ENCODE peak calls at places on chromosomes 16 and 17, in four cellular contexts. One of them, this sample, is unnamed.

GRCh38 chr16:67342616-67343015 is 16.0 kb downstream of the LRRC36 start:
- DNase-seq in K562: no peak
- DNase-seq in HepG2: no peak
- DNase-seq in GM12878: no peak
- DNase-seq in this sample: no peak

GRCh38 chr17:28746611-28747045 is 2.8 kb downstream of the TRAF4 start:
- DNase-seq in K562: peak
- DNase-seq in HepG2: no peak
- DNase-seq in GM12878: no peak
- DNase-seq in this sample: peak

GRCh38 chr17:32100971-32101631 is 41.2 kb upstream of the RHOT1 start:
- DNase-seq in K562: no peak
- DNase-seq in HepG2: no peak
- DNase-seq in GM12878: no peak
- DNase-seq in this sample: no peak

GRCh38 chr17:48492401-48493298 is 38.2 kb downstream of the HOXB1 start:
- DNase-seq in K562: peak
- DNase-seq in HepG2: no peak
- DNase-seq in GM12878: no peak
- DNase-seq in this sample: peak

GRCh38 chr17:57834146-57834741 is 15.6 kb downstream of the MRPS23 start:
- DNase-seq in K562: no peak
- DNase-seq in HepG2: no peak
- DNase-seq in GM12878: no peak
- DNase-seq in this sample: peak

GRCh38 chr17:48472485-48473281 is 42.7 kb upstream of the SKAP1 start:
- DNase-seq in K562: no peak
- DNase-seq in HepG2: no peak
- DNase-seq in GM12878: no peak
- DNase-seq in this sample: no peak

GRCh38 chr16:19844945-19845641 is 39.6 kb downstream of the GPRC5B start:
- DNase-seq in K562: peak
- DNase-seq in HepG2: no peak
- DNase-seq in GM12878: no peak
- DNase-seq in this sample: no peak

GRCh38 chr17:46870116-46870803 is 18.9 kb downstream of the WNT9B start:
- DNase-seq in K562: no peak
- DNase-seq in HepG2: peak
- DNase-seq in GM12878: no peak
- DNase-seq in this sample: no peak

GRCh38 chr16:3773663-3774062 is 56.3 kb upstream of the TRAP1 start:
- DNase-seq in K562: no peak
- DNase-seq in HepG2: no peak
- DNase-seq in GM12878: no peak
- DNase-seq in this sample: no peak

GRCh38 chr17:3865166-3865565 is 19.1 kb upstream of the NCBP3 start:
- DNase-seq in K562: no peak
- DNase-seq in HepG2: no peak
- DNase-seq in GM12878: no peak
- DNase-seq in this sample: no peak

GRCh38 chr16:86519649-86520316 is 9.5 kb downstream of the FOXF1 start:
- DNase-seq in K562: peak
- DNase-seq in HepG2: peak
- DNase-seq in GM12878: no peak
- DNase-seq in this sample: peak

GRCh38 chr16:70793851-70794502 is 7.0 kb downstream of the VAC14 start:
- DNase-seq in K562: no peak
- DNase-seq in HepG2: no peak
- DNase-seq in GM12878: no peak
- DNase-seq in this sample: no peak

GRCh38 chr17:17570207-17570797 is 21.2 kb downstream of the PEMT start:
- DNase-seq in K562: no peak
- DNase-seq in HepG2: peak
- DNase-seq in GM12878: no peak
- DNase-seq in this sample: peak

DNA sequence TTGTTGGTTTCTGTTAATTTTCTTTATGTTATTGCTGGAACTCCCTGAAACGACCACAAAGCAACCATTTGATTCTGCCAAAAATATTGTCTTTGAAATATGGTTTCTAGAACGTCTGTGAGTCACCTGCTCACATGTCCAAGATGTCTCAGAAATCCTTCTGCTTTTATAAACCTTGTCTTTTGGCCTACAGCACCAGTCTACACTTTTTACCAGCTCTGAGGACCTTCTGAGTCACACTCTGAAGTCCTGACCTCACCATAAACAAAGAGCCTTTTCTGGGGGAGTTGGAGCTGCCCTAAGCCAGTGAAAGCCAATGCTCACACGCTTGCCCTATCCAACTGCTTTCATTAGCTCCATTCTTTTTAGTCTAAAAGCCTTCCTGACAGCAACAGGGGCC is 55.5 kb downstream of the GRIN2A start:
- DNase-seq in K562: no peak
- DNase-seq in HepG2: no peak
- DNase-seq in GM12878: no peak
- DNase-seq in this sample: no peak
- TF ChIP-seq ATF2 in K562: no peak
- TF ChIP-seq ATF2 in HepG2: no peak
- TF ChIP-seq ATF2 in GM12878: no peak
- TF ChIP-seq ATF2 in this sample: no peak

GRCh38 chr16:27239906-27240655 is 28.5 kb downstream of the NSMCE1 start:
- DNase-seq in K562: no peak
- DNase-seq in HepG2: no peak
- DNase-seq in GM12878: no peak
- DNase-seq in this sample: no peak
- TF ChIP-seq CREM in K562: no peak
- TF ChIP-seq CREM in HepG2: no peak
- TF ChIP-seq CREM in GM12878: no peak
- TF ChIP-seq CREM in this sample: no peak

DNA sequence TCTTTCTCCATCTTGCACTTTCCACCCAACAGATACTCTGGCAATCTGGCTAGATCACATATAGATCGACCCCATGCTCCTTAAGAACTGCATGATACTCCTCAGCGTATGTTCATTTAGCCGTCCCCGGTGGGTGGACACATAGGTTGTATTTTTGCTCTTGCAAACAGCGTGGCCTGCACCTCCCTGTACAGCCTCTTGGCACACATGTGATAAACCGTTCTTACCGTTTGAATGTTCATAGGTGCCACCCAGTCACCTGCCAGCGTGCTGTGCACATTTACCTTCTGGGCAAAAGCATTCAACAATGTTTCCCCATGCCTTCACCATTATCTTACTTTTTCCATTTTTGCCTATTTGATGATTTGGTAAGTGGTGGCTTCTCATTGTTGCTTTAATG is 6.2 kb downstream of the TNP2 start:
- DNase-seq in K562: no peak
- DNase-seq in HepG2: no peak
- DNase-seq in GM12878: no peak
- DNase-seq in this sample: no peak
- TF ChIP-seq ATF2 in K562: no peak
- TF ChIP-seq ATF2 in HepG2: no peak
- TF ChIP-seq ATF2 in GM12878: no peak
- TF ChIP-seq ATF2 in this sample: no peak

GRCh38 chr16:82265809-82266208 is 95.8 kb upstream of the MPHOSPH6 start:
- DNase-seq in K562: no peak
- DNase-seq in HepG2: no peak
- DNase-seq in GM12878: no peak
- DNase-seq in this sample: no peak

GRCh38 chr16:82262244-82262643 is 92.2 kb upstream of the MPHOSPH6 start:
- DNase-seq in K562: no peak
- DNase-seq in HepG2: no peak
- DNase-seq in GM12878: no peak
- DNase-seq in this sample: no peak

GRCh38 chr16:82260212-82260795 is 90.3 kb upstream of the MPHOSPH6 start:
- DNase-seq in K562: no peak
- DNase-seq in HepG2: no peak
- DNase-seq in GM12878: no peak
- DNase-seq in this sample: no peak

GRCh38 chr16:82264781-82265180 is 94.8 kb upstream of the MPHOSPH6 start:
- DNase-seq in K562: no peak
- DNase-seq in HepG2: no peak
- DNase-seq in GM12878: no peak
- DNase-seq in this sample: no peak

GRCh38 chr16:82263456-82264159 is 93.6 kb upstream of the MPHOSPH6 start:
- DNase-seq in K562: peak
- DNase-seq in HepG2: peak
- DNase-seq in GM12878: peak
- DNase-seq in this sample: peak
- TF ChIP-seq CREM in K562: peak
- TF ChIP-seq CREM in HepG2: no peak
- TF ChIP-seq CREM in GM12878: no peak
- TF ChIP-seq CREM in this sample: no peak

GRCh38 chr17:5585814-5586558 is 1.7 kb upstream of the NLRP1 start:
- DNase-seq in K562: peak
- DNase-seq in HepG2: no peak
- DNase-seq in GM12878: peak
- DNase-seq in this sample: no peak
- TF ChIP-seq ATF2 in K562: no peak
- TF ChIP-seq ATF2 in HepG2: no peak
- TF ChIP-seq ATF2 in GM12878: no peak
- TF ChIP-seq ATF2 in this sample: no peak

GRCh38 chr16:8474576-8474975 is 115.7 kb downstream of the TMEM114 start:
- DNase-seq in K562: no peak
- DNase-seq in HepG2: no peak
- DNase-seq in GM12878: no peak
- DNase-seq in this sample: no peak

GRCh38 chr16:8481810-8482209 is 108.5 kb downstream of the TMEM114 start:
- DNase-seq in K562: no peak
- DNase-seq in HepG2: no peak
- DNase-seq in GM12878: no peak
- DNase-seq in this sample: no peak

GRCh38 chr16:8476824-8477223 is 113.5 kb downstream of the TMEM114 start:
- DNase-seq in K562: no peak
- DNase-seq in HepG2: no peak
- DNase-seq in GM12878: no peak
- DNase-seq in this sample: no peak
- TF ChIP-seq CREM in K562: no peak
- TF ChIP-seq CREM in HepG2: no peak
- TF ChIP-seq CREM in GM12878: no peak
- TF ChIP-seq CREM in this sample: no peak

DNA sequence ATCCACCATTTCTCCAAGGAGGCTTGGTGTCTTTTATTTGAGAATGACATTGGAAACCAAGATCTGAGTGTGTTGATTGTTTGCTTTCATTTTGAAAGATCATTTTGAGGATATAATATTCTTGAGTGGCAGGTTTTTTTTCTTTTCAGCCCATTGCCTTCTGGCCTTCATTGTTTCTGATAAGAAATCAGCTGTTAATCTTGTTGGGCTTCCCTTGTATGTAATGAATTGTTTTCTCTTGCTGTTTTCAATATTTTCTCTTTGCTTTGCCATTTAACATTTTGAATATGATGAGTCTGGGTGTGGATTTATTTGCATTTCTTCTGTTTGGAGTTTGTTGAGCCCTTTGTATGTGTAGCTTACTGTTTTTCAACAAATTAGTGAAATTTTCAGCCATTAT is 22.0 kb downstream of the PRSS54 start:
- DNase-seq in K562: no peak
- DNase-seq in HepG2: no peak
- DNase-seq in GM12878: no peak
- DNase-seq in this sample: no peak
- TF ChIP-seq ATF2 in K562: no peak
- TF ChIP-seq ATF2 in HepG2: no peak
- TF ChIP-seq ATF2 in GM12878: no peak
- TF ChIP-seq ATF2 in this sample: no peak

This sample was measured in WTC11.